ENCODE peak calls at places on chromosome 3, in four cellular contexts. One of them, this sample, is unnamed.

GRCh38 chr3:4834403-4834866 is 144.8 kb upstream of the BHLHE40 start:
- DNase-seq in H1: no peak
- DNase-seq in K562: peak
- DNase-seq in HepG2: no peak
- DNase-seq in this sample: no peak

GRCh38 chr3:21752749-21753347 is 1.8 kb upstream of the ZNF385D start:
- DNase-seq in HepG2: peak
- DNase-seq in H1: no peak
- DNase-seq in K562: no peak
- DNase-seq in this sample: no peak

GRCh38 chr3:53162672-53163458 is 1.9 kb downstream of the PRKCD start:
- DNase-seq in H1: no peak
- DNase-seq in HepG2: no peak
- DNase-seq in K562: peak
- DNase-seq in this sample: no peak

GRCh38 chr3:37768107-37768809 is 93.4 kb upstream of the CTDSPL start:
- DNase-seq in K562: no peak
- DNase-seq in HepG2: peak
- DNase-seq in H1: no peak
- DNase-seq in this sample: no peak

GRCh38 chr3:164465172-164465571 is 613.1 kb downstream of the SI start:
- DNase-seq in HepG2: no peak
- DNase-seq in H1: no peak
- DNase-seq in K562: no peak
- DNase-seq in this sample: no peak

GRCh38 chr3:52468336-52468735 is 12.9 kb downstream of the NISCH start:
- DNase-seq in H1: no peak
- DNase-seq in HepG2: no peak
- DNase-seq in K562: no peak
- DNase-seq in this sample: no peak

GRCh38 chr3:187954486-187955075 is 199.4 kb upstream of the LPP start:
- DNase-seq in K562: no peak
- DNase-seq in H1: no peak
- DNase-seq in HepG2: no peak
- DNase-seq in this sample: no peak

GRCh38 chr3:10666621-10667020 is 149.4 kb upstream of the SLC6A11 start:
- DNase-seq in H1: no peak
- DNase-seq in HepG2: no peak
- DNase-seq in K562: no peak
- DNase-seq in this sample: no peak

GRCh38 chr3:39812537-39812936 is 3.1 kb downstream of the MYRIP start:
- DNase-seq in HepG2: peak
- DNase-seq in K562: no peak
- DNase-seq in H1: no peak
- DNase-seq in this sample: no peak

GRCh38 chr3:46477145-46477544 is 12.4 kb upstream of the LTF start:
- DNase-seq in H1: no peak
- DNase-seq in HepG2: no peak
- DNase-seq in K562: no peak
- DNase-seq in this sample: no peak
- TF ChIP-seq ATF2 in H1: no peak
- TF ChIP-seq ATF2 in HepG2: no peak
- TF ChIP-seq ATF2 in K562: no peak
- TF ChIP-seq ATF2 in this sample: no peak

DNA sequence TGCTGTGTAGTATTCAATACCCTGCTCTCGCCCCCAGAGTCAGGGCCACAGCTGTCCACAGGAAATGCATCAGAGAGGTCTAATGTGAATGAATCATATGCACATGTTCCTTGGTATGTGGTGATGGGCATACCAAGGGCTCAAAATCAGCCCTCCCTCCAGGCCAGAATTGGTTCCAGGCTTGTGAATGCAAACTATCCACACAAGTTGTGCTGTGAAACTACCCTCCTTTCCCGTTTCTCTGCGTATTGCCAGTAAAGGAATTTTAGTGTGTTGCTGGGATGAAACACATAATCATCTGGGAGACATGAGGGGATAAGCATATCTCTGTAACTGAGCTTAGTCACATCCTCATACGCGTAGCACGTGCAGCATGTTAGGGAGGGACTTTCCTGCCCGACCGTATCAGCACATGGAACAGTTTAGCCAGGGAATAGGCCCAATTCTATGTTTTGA is 9.2 kb upstream of the MME start:
- DNase-seq in H1: no peak
- DNase-seq in HepG2: no peak
- DNase-seq in K562: no peak
- DNase-seq in this sample: no peak
- TF ChIP-seq POLR2AphosphoS5 in H1: no peak
- TF ChIP-seq POLR2AphosphoS5 in HepG2: no peak
- TF ChIP-seq POLR2AphosphoS5 in K562: no peak
- TF ChIP-seq POLR2AphosphoS5 in this sample: no peak

GRCh38 chr3:157122116-157122515 is 37.8 kb downstream of the CCNL1 start:
- DNase-seq in H1: no peak
- DNase-seq in HepG2: peak
- DNase-seq in K562: no peak
- DNase-seq in this sample: no peak

GRCh38 chr3:157121522-157121921 is 38.4 kb downstream of the CCNL1 start:
- DNase-seq in HepG2: no peak
- DNase-seq in H1: no peak
- DNase-seq in K562: no peak
- DNase-seq in this sample: no peak

GRCh38 chr3:157120071-157120892 is 39.7 kb downstream of the CCNL1 start:
- DNase-seq in H1: no peak
- DNase-seq in HepG2: peak
- DNase-seq in K562: no peak
- DNase-seq in this sample: no peak

GRCh38 chr3:157117875-157118654 is 41.9 kb downstream of the CCNL1 start:
- DNase-seq in K562: no peak
- DNase-seq in H1: no peak
- DNase-seq in HepG2: no peak
- DNase-seq in this sample: no peak

GRCh38 chr3:157119369-157119951 is 40.5 kb downstream of the CCNL1 start:
- DNase-seq in K562: peak
- DNase-seq in HepG2: peak
- DNase-seq in H1: no peak
- DNase-seq in this sample: no peak
- TF ChIP-seq SRF in K562: no peak
- TF ChIP-seq SRF in HepG2: no peak
- TF ChIP-seq SRF in H1: no peak
- TF ChIP-seq SRF in this sample: no peak

DNA sequence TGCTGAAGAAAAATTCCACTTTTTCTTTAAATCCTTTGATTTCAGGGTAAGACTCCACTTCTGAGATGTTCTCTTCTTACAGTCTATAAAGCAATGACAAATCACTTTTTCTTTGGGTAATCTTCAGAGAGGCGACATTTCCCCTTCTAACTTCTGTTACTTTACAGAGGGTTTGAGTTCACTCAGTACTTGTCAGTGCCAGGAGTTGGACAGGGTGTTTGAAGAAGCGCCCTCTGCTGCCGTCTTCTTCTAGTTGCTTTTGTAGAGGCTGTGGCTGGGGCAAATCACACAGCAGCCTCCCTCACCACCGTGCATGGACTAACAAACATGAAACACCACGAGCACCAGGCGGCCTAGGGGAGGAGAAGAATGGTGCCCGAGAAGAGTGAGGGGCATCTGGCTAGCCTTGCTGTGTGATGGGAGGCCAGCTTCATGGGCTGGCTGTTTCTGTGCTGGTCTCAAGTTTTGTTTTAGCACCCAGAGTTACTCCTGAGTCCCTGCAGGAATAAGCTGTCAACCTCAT is at the start of gene CD80:
- DNase-seq in H1: no peak
- DNase-seq in K562: peak
- DNase-seq in HepG2: peak
- DNase-seq in this sample: peak
- TF ChIP-seq ATF2 in H1: no peak
- TF ChIP-seq ATF2 in K562: no peak
- TF ChIP-seq ATF2 in HepG2: no peak
- TF ChIP-seq ATF2 in this sample: no peak

DNA sequence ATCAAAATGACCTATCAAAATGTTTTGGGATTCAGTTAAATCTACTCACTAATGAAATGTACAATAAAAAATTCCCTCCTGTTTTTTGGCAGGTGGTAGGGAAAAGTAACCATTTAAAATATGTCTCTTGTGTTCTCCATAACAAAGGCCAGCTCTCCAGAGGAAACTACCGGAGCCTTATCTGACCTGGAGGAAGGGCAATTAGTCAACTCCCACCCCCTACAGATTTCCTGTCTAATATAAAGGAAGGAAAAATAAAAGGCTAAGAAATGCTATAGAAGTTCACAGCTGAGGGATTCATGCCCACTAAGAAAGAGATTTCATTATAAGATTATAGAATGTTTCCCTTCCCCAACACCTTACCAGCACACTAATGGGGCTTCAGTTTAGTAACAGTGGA is 376.5 kb upstream of the KCNMB2 start:
- DNase-seq in H1: peak
- DNase-seq in HepG2: no peak
- DNase-seq in K562: no peak
- DNase-seq in this sample: no peak
- TF ChIP-seq POLR2AphosphoS5 in H1: no peak
- TF ChIP-seq POLR2AphosphoS5 in HepG2: no peak
- TF ChIP-seq POLR2AphosphoS5 in K562: no peak
- TF ChIP-seq POLR2AphosphoS5 in this sample: no peak

DNA sequence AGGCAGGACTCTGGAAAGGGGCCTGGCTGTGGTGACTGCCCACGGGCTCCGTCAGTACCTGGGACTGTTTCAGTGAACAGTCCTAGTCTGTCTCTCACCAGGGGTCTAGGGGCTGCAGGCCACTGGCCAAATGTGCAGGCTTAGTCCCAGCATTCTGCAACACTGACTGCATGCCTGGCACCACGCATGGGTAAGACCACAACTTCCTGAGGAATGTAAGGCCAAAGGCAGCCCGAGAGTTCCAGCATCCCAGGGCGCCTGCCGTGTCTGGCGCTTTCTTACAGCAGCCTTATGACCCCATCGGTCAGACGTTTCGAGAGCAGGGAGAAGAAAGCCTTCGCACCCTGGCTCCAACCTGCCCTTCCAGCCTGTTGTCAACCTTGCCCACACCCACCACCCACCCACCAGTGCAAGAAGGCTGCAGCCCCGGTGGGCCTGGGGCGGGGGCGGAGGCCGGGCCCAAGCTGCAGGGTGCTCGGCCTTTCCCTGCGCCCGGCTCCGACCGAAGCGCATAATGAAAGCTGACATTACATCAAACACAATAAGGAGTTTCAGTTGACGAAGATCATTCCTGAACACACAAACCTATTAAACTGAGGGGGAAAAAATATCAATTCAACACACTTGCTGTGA is 29.5 kb upstream of the TMEM115 start:
- DNase-seq in H1: no peak
- DNase-seq in K562: no peak
- DNase-seq in HepG2: no peak
- DNase-seq in this sample: no peak
- TF ChIP-seq SRF in H1: no peak
- TF ChIP-seq SRF in K562: no peak
- TF ChIP-seq SRF in HepG2: no peak
- TF ChIP-seq SRF in this sample: no peak

GRCh38 chr3:190281308-190282051 is 40.8 kb downstream of the CLDN1 start:
- DNase-seq in K562: no peak
- DNase-seq in H1: no peak
- DNase-seq in HepG2: peak
- DNase-seq in this sample: no peak
- TF ChIP-seq ATF2 in K562: no peak
- TF ChIP-seq ATF2 in H1: no peak
- TF ChIP-seq ATF2 in HepG2: no peak
- TF ChIP-seq ATF2 in this sample: no peak

GRCh38 chr3:195897081-195897852 is 11.1 kb downstream of the TNK2 start:
- DNase-seq in K562: no peak
- DNase-seq in H1: no peak
- DNase-seq in HepG2: no peak
- DNase-seq in this sample: no peak

GRCh38 chr3:195896361-195897080 is 11.8 kb downstream of the TNK2 start:
- DNase-seq in HepG2: no peak
- DNase-seq in K562: peak
- DNase-seq in H1: no peak
- DNase-seq in this sample: no peak

GRCh38 chr3:195897853-195898415 is 10.4 kb downstream of the TNK2 start:
- DNase-seq in H1: no peak
- DNase-seq in HepG2: no peak
- DNase-seq in K562: no peak
- DNase-seq in this sample: no peak

GRCh38 chr3:195895078-195895899 is 13.1 kb downstream of the TNK2 start:
- DNase-seq in HepG2: peak
- DNase-seq in K562: peak
- DNase-seq in H1: no peak
- DNase-seq in this sample: no peak

DNA sequence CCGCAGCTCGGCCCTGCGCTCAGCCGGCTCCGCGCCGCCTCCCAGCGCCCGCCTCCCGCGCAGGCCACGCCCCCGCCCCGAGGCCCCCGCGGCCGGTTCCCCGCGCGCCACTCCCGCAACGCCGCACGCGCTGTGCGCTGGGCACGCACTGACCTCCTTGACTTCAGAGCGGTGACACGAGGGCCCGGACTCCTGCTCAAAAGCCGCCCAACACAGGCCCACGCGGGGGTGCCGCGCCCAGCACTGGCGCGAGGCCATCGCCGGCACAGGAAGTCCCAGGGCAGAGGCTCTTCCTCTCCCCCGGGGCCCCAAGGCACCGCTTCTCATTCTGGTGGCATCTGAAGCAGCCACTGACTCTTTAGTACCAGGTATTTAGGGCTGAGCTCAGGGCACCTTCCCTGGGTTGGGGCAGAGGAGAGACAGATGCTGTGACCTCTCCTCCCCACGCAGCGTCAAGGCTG is 12.4 kb downstream of the TNK2 start:
- DNase-seq in HepG2: no peak
- DNase-seq in K562: peak
- DNase-seq in H1: no peak
- DNase-seq in this sample: no peak
- TF ChIP-seq POLR2AphosphoS5 in HepG2: no peak
- TF ChIP-seq POLR2AphosphoS5 in K562: no peak
- TF ChIP-seq POLR2AphosphoS5 in H1: no peak
- TF ChIP-seq POLR2AphosphoS5 in this sample: no peak

GRCh38 chr3:20154928-20155327 is 31.1 kb downstream of the SGO1 start:
- DNase-seq in K562: no peak
- DNase-seq in H1: no peak
- DNase-seq in HepG2: no peak
- DNase-seq in this sample: no peak
- TF ChIP-seq SRF in K562: no peak
- TF ChIP-seq SRF in H1: no peak
- TF ChIP-seq SRF in HepG2: no peak
- TF ChIP-seq SRF in this sample: no peak